ENCODE peak calls at places on chromosomes 13 and 19, in five cellular contexts. H is LNCaP clone FGC, X is hepatocyte, T is Calu3, R is neural crest cell. I is an unnamed sample.

GRCh38 chr19:3409346-3410064 is 43.1 kb downstream of the NFIC start:
- DNase-seq in R (no peak), H (no peak), X (peak), T (no peak), I (no peak)

GRCh38 chr13:31131470-31131961 is 30.2 kb downstream of the HSPH1 start:
- DNase-seq in H (no peak), R (no peak), T (no peak), X (no peak), I (no peak)

GRCh38 chr19:41588497-41589209 is 12.7 kb downstream of the CEACAM21 start:
- DNase-seq in H (no peak), R (no peak), X (peak), T (peak), I (peak)

GRCh38 chr19:30437869-30438268 is 65.7 kb downstream of the ZNF536 start:
- DNase-seq in T (no peak), R (no peak), X (no peak), H (peak), I (no peak)

GRCh38 chr13:60591348-60591747 is 194.3 kb downstream of the TDRD3 start:
- DNase-seq in X (no peak), H (no peak), T (no peak), R (no peak), I (no peak)

GRCh38 chr19:53892981-53893325 is 11.0 kb downstream of the PRKCG start:
- DNase-seq in X (no peak), T (no peak), H (no peak), R (no peak), I (no peak)

GRCh38 chr19:46378268-46378667 is 31.4 kb downstream of the PPP5C start:
- DNase-seq in R (no peak), H (peak), T (no peak), X (peak), I (no peak)

GRCh38 chr13:40665061-40665753 is 1.2 kb downstream of the FOXO1 start:
- DNase-seq in T (peak), H (no peak), R (peak), X (peak), I (no peak)

GRCh38 chr19:12788682-12789097 is 2.6 kb upstream of the JUNB start:
- DNase-seq in X (peak), H (no peak), R (no peak), T (peak), I (no peak)

GRCh38 chr13:112200200-112200599 is 133.3 kb downstream of the SOX1 start:
- DNase-seq in T (no peak), R (no peak), X (no peak), H (no peak), I (no peak)

GRCh38 chr13:107799001-107799400 is 416.3 kb downstream of the LIG4 start:
- DNase-seq in X (no peak), R (no peak), H (no peak), T (no peak), I (no peak)

GRCh38 chr13:107459430-107459829 is 755.9 kb downstream of the LIG4 start:
- DNase-seq in T (no peak), R (no peak), H (no peak), X (peak), I (no peak)

GRCh38 chr19:9705836-9706235 is 30.9 kb upstream of the ZNF562 start:
- DNase-seq in H (no peak), R (no peak), T (no peak), X (no peak), I (no peak)

GRCh38 chr19:49422407-49423277 is 599 bp downstream of the PTH2 start:
- DNase-seq in T (peak), X (peak), H (no peak), R (peak), I (no peak)

GRCh38 chr19:37505958-37506386 is 767 bp upstream of the ZNF793 start:
- DNase-seq in T (no peak), R (no peak), H (no peak), X (peak), I (no peak)

GRCh38 chr19:17347361-17347760 is 10.0 kb downstream of the GTPBP3 start:
- DNase-seq in H (no peak), R (no peak), X (no peak), T (no peak), I (no peak)

GRCh38 chr19:34128558-34129250 is 43.6 kb upstream of the LSM14A start:
- DNase-seq in X (no peak), H (no peak), R (no peak), T (no peak), I (no peak)

GRCh38 chr13:94309997-94310842 is 169.3 kb downstream of the DCT start:
- DNase-seq in R (no peak), H (no peak), X (no peak), T (no peak), I (no peak)

GRCh38 chr19:3275068-3275582 is 50.7 kb downstream of the CELF5 start:
- DNase-seq in R (peak), T (peak), H (no peak), X (no peak), I (no peak)

DNA sequence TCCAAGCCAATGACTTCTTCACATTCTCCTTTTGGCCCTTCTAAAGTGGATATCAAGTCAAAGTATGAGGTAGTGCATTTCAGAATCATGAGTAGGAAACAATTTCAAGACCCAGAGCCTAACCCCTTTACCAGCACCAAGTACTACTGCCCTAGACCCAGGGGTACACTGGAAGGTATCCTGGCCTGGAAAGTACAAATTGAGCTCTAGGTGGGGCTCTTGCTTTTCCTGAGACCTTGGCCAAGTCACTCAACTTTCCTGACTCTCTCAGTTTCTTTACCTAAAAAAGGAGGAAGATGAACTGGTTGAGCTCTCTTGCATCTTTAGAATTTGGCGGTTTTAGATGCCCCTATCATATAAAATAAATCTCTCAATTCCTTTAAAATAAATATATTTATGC is 204.7 kb downstream of the FGF14 start:
- DNase-seq in H (no peak), R (no peak), T (peak), X (no peak), I (no peak)
- TF ChIP-seq CTCF in H (peak), R (no peak), T (no peak), X (no peak), I (peak)

GRCh38 chr13:100454876-100455275 is 133.7 kb downstream of the GGACT start:
- DNase-seq in H (no peak), X (no peak), T (peak), R (no peak), I (no peak)
- TF ChIP-seq CTCF in H (no peak), X (no peak), T (no peak), R (no peak), I (no peak)

GRCh38 chr13:99525967-99526366 is 24.7 kb downstream of the TM9SF2 start:
- DNase-seq in T (no peak), X (no peak), R (no peak), H (no peak), I (no peak)

GRCh38 chr13:99523838-99524237 is 22.6 kb downstream of the TM9SF2 start:
- DNase-seq in X (no peak), T (no peak), R (no peak), H (no peak), I (no peak)

GRCh38 chr13:99527346-99527745 is 26.1 kb downstream of the TM9SF2 start:
- DNase-seq in R (no peak), X (no peak), H (no peak), T (no peak), I (no peak)

GRCh38 chr13:99526549-99526948 is 25.3 kb downstream of the TM9SF2 start:
- DNase-seq in H (no peak), R (no peak), X (no peak), T (no peak), I (no peak)

GRCh38 chr13:99528547-99528946 is 27.3 kb downstream of the TM9SF2 start:
- DNase-seq in T (no peak), X (peak), H (no peak), R (no peak), I (no peak)
- TF ChIP-seq CTCF in T (no peak), X (peak), H (peak), R (peak), I (peak)

GRCh38 chr13:41978007-41978406 is 17.1 kb upstream of the VWA8 start:
- DNase-seq in T (no peak), X (no peak), H (no peak), R (no peak), I (no peak)
- TF ChIP-seq CTCF in T (no peak), X (no peak), H (no peak), R (no peak), I (no peak)

GRCh38 chr19:16324384-16325160 is at the start of gene KLF2:
- DNase-seq in R (peak), T (peak), X (peak), H (peak), I (peak)

GRCh38 chr19:16325671-16326400 is 1.2 kb downstream of the KLF2 start:
- DNase-seq in H (no peak), R (no peak), X (peak), T (peak), I (peak)

GRCh38 chr19:16326401-16327130 is 1.9 kb downstream of the KLF2 start:
- DNase-seq in H (no peak), R (no peak), X (no peak), T (no peak), I (no peak)

GRCh38 chr19:16324064-16324383 is 602 bp upstream of the KLF2 start:
- DNase-seq in T (no peak), H (no peak), R (no peak), X (no peak), I (no peak)

GRCh38 chr19:16325161-16325527 is 518 bp downstream of the KLF2 start:
- DNase-seq in X (peak), R (peak), H (no peak), T (peak), I (no peak)
- TF ChIP-seq CTCF in X (no peak), R (peak), H (peak), T (peak), I (peak)

GRCh38 chr19:29415507-29415906 is 110.3 kb upstream of the VSTM2B start:
- DNase-seq in H (no peak), T (no peak), R (no peak), X (no peak), I (no peak)

GRCh38 chr19:29417048-29417447 is 108.7 kb upstream of the VSTM2B start:
- DNase-seq in H (no peak), X (no peak), T (no peak), R (no peak), I (no peak)

GRCh38 chr19:29410974-29411615 is 114.7 kb upstream of the VSTM2B start:
- DNase-seq in T (no peak), R (no peak), X (no peak), H (no peak), I (no peak)

GRCh38 chr19:29409121-29409862 is 116.5 kb upstream of the VSTM2B start:
- DNase-seq in R (no peak), H (no peak), X (no peak), T (no peak), I (no peak)

DNA sequence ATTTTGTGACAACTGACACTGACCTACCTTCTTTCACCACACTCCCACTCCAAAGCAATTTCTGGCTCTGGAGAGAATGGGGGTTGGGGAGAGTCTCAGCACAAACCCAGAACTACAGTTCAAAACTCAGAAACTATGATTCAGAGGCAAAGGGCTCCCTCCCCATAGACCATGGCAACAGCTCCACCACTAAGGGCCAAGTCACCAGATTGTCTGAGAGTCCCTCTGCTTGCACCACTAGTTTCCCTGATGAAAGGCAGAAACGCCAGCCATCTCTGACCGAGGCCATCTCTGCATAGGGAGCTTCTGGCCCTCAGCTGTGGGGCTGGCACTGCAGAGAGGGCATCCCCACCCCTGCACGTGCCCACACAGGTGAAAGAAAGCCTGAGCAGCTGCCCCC is 112.4 kb upstream of the VSTM2B start:
- DNase-seq in R (no peak), X (no peak), T (no peak), H (no peak), I (no peak)
- TF ChIP-seq CTCF in R (no peak), X (no peak), T (no peak), H (no peak), I (no peak)

DNA sequence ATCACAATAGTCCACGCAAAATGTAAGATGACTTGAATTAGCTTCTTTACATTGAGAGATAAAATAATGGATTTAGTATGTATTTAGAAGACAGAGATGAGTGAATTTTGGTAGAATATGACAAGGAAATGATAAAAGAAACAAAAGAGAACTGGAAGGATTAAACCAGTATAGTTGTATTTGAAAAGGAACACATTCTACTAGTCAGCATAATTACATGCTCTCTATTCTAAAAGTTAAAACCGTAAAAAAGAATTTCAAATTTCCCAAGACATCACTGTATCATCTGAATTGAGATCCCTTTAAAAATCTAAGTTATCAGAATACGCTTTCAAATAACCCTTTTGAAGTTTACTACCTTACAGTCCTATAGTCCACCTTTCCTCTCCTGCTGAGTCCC is 1156.7 kb upstream of the PCDH9 start:
- DNase-seq in H (no peak), R (no peak), T (no peak), X (no peak), I (no peak)
- TF ChIP-seq CTCF in H (no peak), R (no peak), T (no peak), X (no peak), I (no peak)

GRCh38 chr19:13963603-13964105 is 11.3 kb downstream of the DCAF15 start:
- DNase-seq in T (no peak), H (no peak), R (no peak), X (peak), I (no peak)

GRCh38 chr19:13966684-13967128 is 14.4 kb downstream of the DCAF15 start:
- DNase-seq in R (no peak), H (no peak), T (no peak), X (peak), I (no peak)

GRCh38 chr19:13964776-13965175 is 12.5 kb downstream of the DCAF15 start:
- DNase-seq in R (no peak), H (no peak), T (no peak), X (no peak), I (no peak)

GRCh38 chr19:13965926-13966683 is 13.8 kb downstream of the DCAF15 start:
- DNase-seq in X (peak), H (no peak), T (no peak), R (no peak), I (no peak)

DNA sequence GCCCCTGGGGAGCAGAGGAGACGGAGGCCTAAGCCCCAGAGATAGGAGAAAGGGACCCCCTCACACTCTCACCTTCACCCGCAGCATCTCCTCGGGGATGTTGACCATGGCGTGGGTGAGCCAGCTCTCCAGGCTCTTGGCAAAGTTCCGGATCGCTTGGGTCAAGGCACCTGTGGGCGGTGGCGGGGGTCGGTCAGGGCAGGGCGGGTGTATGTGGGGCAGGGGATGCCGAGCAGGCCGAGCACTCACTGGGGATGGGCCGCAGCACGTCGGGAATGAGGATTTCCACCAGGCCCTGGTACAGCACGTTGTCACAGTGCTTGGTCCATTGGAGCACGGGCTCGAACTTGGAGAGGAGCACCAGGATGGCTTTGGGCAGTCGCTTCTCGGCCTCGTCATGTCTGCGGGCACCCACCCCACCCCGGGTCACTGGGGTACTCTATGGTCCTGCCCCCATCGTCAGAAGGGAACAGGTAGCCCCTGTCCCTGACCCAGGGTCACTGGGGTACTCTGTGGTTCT is 13.1 kb downstream of the DCAF15 start:
- DNase-seq in H (no peak), R (no peak), X (peak), T (no peak), I (no peak)
- TF ChIP-seq CTCF in H (no peak), R (no peak), X (no peak), T (no peak), I (no peak)

DNA sequence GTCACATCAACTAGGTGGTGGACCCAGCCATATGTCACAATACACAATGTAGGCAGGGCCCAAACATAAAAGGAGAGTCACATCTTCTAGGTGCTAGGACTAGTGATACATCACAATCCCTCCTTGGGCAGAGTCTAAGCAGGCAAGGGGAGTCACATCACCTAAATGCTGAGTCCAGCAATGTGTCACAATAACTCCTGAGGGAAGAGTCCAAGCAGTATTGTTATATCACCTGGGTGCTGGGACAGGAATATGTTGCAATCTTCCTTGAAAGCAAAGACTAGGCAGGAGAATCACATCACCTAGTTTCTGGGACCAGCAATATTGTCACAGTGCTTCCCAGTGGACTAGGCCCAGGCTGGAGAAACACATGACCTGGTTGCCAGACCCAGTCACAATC is 29.4 kb upstream of the ZNF729 start:
- DNase-seq in X (no peak), R (no peak), H (no peak), T (no peak), I (no peak)
- TF ChIP-seq CTCF in X (no peak), R (no peak), H (no peak), T (no peak), I (no peak)

I was measured in chondrocyte.